ENCODE peak calls at places on chromosomes 16 and 17, in six cellular contexts. Y, G, N, E, P and U are unnamed samples.
A peak's percentile ranks its signal among the peaks of the same experiment; 100 is the strongest.

GRCh38 chr17:43740541-43740940 is 18.1 kb downstream of the SOST start:
- DNase-seq in Y (no peak), G (no peak), N (no peak), E (peak; percentile 65), P (peak; percentile 82), U (no peak)

GRCh38 chr16:19741354-19741753 is 23.3 kb downstream of the IQCK start:
- DNase-seq in Y (no peak), G (no peak), N (no peak), E (no peak), P (no peak), U (no peak)

GRCh38 chr16:6645758-6646423 is 686.8 kb upstream of the RBFOX1 start:
- DNase-seq in Y (no peak), G (no peak), N (no peak), E (no peak), P (no peak), U (no peak)

GRCh38 chr17:19486351-19487008 is 47.2 kb upstream of the SLC47A1 start:
- DNase-seq in Y (peak; percentile 36), G (no peak), N (no peak), E (no peak), P (no peak), U (no peak)

GRCh38 chr16:83615553-83615952 is 192.2 kb upstream of the HSBP1 start:
- DNase-seq in Y (no peak), G (no peak), N (no peak), E (peak; percentile 39), P (peak; percentile 12), U (no peak)

GRCh38 chr17:74199306-74200092 is 4.0 kb upstream of the RPL38 start:
- DNase-seq in Y (peak; percentile 92), G (peak; percentile 45), N (no peak), E (peak; percentile 26), P (peak; percentile 82), U (peak; percentile 52)

GRCh38 chr17:1137465-1137894 is 42.3 kb downstream of the ABR start:
- DNase-seq in Y (no peak), G (no peak), N (no peak), E (peak; percentile 35), P (no peak), U (no peak)

GRCh38 chr16:5328546-5328945 is 231.0 kb upstream of the EEF2KMT start:
- DNase-seq in Y (no peak), G (no peak), N (no peak), E (no peak), P (no peak), U (no peak)

GRCh38 chr17:31591924-31592323 is 200.4 kb downstream of the RAB11FIP4 start:
- DNase-seq in Y (peak; percentile 18), G (no peak), N (no peak), E (no peak), P (no peak), U (no peak)

GRCh38 chr16:85370881-85371651 is 242.1 kb upstream of the GSE1 start:
- DNase-seq in Y (no peak), G (peak; percentile 14), N (no peak), E (peak; percentile 42), P (peak; percentile 67), U (peak; percentile 56)

GRCh38 chr17:313231-313630 is 39.4 kb downstream of the RPH3AL start:
- DNase-seq in Y (no peak), G (no peak), N (no peak), E (no peak), P (no peak), U (no peak)

GRCh38 chr16:89409161-89409711 is 81.1 kb downstream of the ANKRD11 start:
- DNase-seq in Y (peak; percentile 80), G (no peak), N (no peak), E (peak; percentile 49), P (no peak), U (no peak)

GRCh38 chr17:80175411-80175810 is 5.6 kb downstream of the CARD14 start:
- DNase-seq in Y (no peak), G (no peak), N (no peak), E (peak; percentile 16), P (no peak), U (no peak)

GRCh38 chr17:33234930-33235685 is 58.0 kb downstream of the ASIC2 start:
- DNase-seq in Y (no peak), G (no peak), N (peak; percentile 45), E (peak; percentile 97), P (peak; percentile 92), U (peak; percentile 18)

GRCh38 chr16:86836503-86837125 is 258.3 kb downstream of the FOXL1 start:
- DNase-seq in Y (no peak), G (no peak), N (peak; percentile 71), E (peak; percentile 94), P (peak; percentile 87), U (no peak)

GRCh38 chr17:35185849-35186248 is 8.3 kb downstream of the SLC35G3 start:
- DNase-seq in Y (no peak), G (no peak), N (no peak), E (no peak), P (no peak), U (no peak)

GRCh38 chr17:49779730-49780220 is 8.7 kb upstream of the KAT7 start:
- DNase-seq in Y (no peak), G (peak; percentile 0), N (peak; percentile 79), E (peak; percentile 98), P (peak; percentile 62), U (no peak)